ENCODE peak calls at places on chromosome 10, in seven cellular contexts. L is heart left ventricle, F is brain microvascular endothelial cell, E is heart right ventricle, Q is WTC11, I is GM10248, T is activated B cell treated with CpG ODN at 0.5 μM for 24 hours. S is an unnamed sample.

GRCh38 chr10:14397069-14397468 is 66.3 kb upstream of the FRMD4A start:
- DNase-seq in L (peak), F (peak), E (peak), Q (no peak), I (no peak), T (no peak), S (peak)

GRCh38 chr10:28155726-28156125 is 147.1 kb downstream of the MPP7 start:
- DNase-seq in L (no peak), F (no peak), E (no peak), Q (no peak), I (no peak), T (no peak), S (no peak)

GRCh38 chr10:132961-133898 is 2.0 kb upstream of the ZMYND11 start:
- DNase-seq in L (no peak), F (peak), E (no peak), Q (no peak), I (no peak), T (no peak), S (no peak)

GRCh38 chr10:23419657-23420319 is 19.1 kb upstream of the OTUD1 start:
- DNase-seq in L (no peak), F (no peak), E (no peak), Q (no peak), I (no peak), T (no peak), S (no peak)

GRCh38 chr10:124625831-124626238 is 118.3 kb downstream of the FAM53B start:
- DNase-seq in L (peak), F (no peak), E (peak), Q (no peak), I (no peak), T (no peak), S (peak)

GRCh38 chr10:46523881-46524470 is 32.5 kb downstream of the GPRIN2 start:
- DNase-seq in L (peak), F (peak), E (no peak), Q (no peak), I (no peak), T (no peak), S (no peak)

GRCh38 chr10:103548581-103549348 is 55.3 kb downstream of the NEURL1 start:
- DNase-seq in L (no peak), F (no peak), E (no peak), Q (peak), I (no peak), T (no peak), S (no peak)

GRCh38 chr10:78301891-78302738 is 268.5 kb downstream of the RPS24 start:
- DNase-seq in L (no peak), F (no peak), E (no peak), Q (no peak), I (no peak), T (no peak), S (peak)

GRCh38 chr10:99395750-99396445 is 34.5 kb downstream of the GOT1 start:
- DNase-seq in L (no peak), F (peak), E (no peak), Q (no peak), I (no peak), T (no peak), S (peak)

GRCh38 chr10:69124558-69125121 is 662 bp downstream of the VPS26A start:
- DNase-seq in L (peak), F (peak), E (peak), Q (peak), I (peak), T (peak), S (no peak)

GRCh38 chr10:123999956-124000615 is 93.3 kb downstream of the CHST15 start:
- DNase-seq in L (no peak), F (no peak), E (no peak), Q (no peak), I (peak), T (no peak), S (peak)

GRCh38 chr10:74306227-74306982 is 155.4 kb downstream of the ADK start:
- DNase-seq in L (no peak), F (peak), E (no peak), Q (no peak), I (no peak), T (no peak), S (no peak)

GRCh38 chr10:72756674-72757385 is 64.9 kb downstream of the MCU start:
- DNase-seq in L (no peak), F (peak), E (no peak), Q (peak), I (no peak), T (no peak), S (no peak)

GRCh38 chr10:112435013-112435619 is 11.6 kb downstream of the ZDHHC6 start:
- DNase-seq in L (no peak), F (no peak), E (no peak), Q (no peak), I (no peak), T (no peak), S (no peak)

GRCh38 chr10:28241766-28242399 is 61.0 kb downstream of the MPP7 start:
- DNase-seq in L (no peak), F (peak), E (peak), Q (peak), I (peak), T (no peak), S (no peak)

GRCh38 chr10:95429639-95430038 is 131.5 kb downstream of the SORBS1 start:
- DNase-seq in L (no peak), F (no peak), E (no peak), Q (no peak), I (no peak), T (no peak), S (no peak)

GRCh38 chr10:47415520-47416304 is 31.6 kb upstream of the ZNF488 start:
- DNase-seq in L (no peak), F (no peak), E (no peak), Q (no peak), I (no peak), T (no peak), S (peak)

GRCh38 chr10:23384364-23384763 is 39.8 kb upstream of the C10orf67 start:
- DNase-seq in L (no peak), F (peak), E (no peak), Q (no peak), I (no peak), T (no peak), S (no peak)

GRCh38 chr10:78578929-78579328 is 489.8 kb upstream of the ZMIZ1 start:
- DNase-seq in L (no peak), F (peak), E (no peak), Q (no peak), I (no peak), T (no peak), S (no peak)

GRCh38 chr10:3776796-3777571 is 8.0 kb downstream of the KLF6 start:
- DNase-seq in L (peak), F (peak), E (peak), Q (no peak), I (no peak), T (no peak), S (no peak)
- TF ChIP-seq CTCF in L (no peak), F (no peak), E (no peak), Q (no peak), I (no peak), T (no peak), S (no peak)

GRCh38 chr10:16518822-16519221 is 2.9 kb downstream of the C1QL3 start:
- DNase-seq in L (no peak), F (no peak), E (no peak), Q (no peak), I (no peak), T (no peak), S (no peak)

GRCh38 chr10:16519908-16520861 is 1.5 kb downstream of the C1QL3 start:
- DNase-seq in L (no peak), F (no peak), E (no peak), Q (peak), I (peak), T (no peak), S (no peak)

GRCh38 chr10:16521311-16522016 is at the start of gene C1QL3:
- DNase-seq in L (no peak), F (no peak), E (no peak), Q (peak), I (peak), T (no peak), S (no peak)

GRCh38 chr10:16519250-16519907 is 2.3 kb downstream of the C1QL3 start:
- DNase-seq in L (no peak), F (no peak), E (no peak), Q (peak), I (peak), T (no peak), S (no peak)

GRCh38 chr10:16520900-16521299 is 779 bp downstream of the C1QL3 start:
- DNase-seq in L (peak), F (no peak), E (no peak), Q (peak), I (peak), T (peak), S (no peak)
- TF ChIP-seq CTCF in L (no peak), F (peak), E (peak), Q (no peak), I (peak), T (no peak), S (peak)

DNA sequence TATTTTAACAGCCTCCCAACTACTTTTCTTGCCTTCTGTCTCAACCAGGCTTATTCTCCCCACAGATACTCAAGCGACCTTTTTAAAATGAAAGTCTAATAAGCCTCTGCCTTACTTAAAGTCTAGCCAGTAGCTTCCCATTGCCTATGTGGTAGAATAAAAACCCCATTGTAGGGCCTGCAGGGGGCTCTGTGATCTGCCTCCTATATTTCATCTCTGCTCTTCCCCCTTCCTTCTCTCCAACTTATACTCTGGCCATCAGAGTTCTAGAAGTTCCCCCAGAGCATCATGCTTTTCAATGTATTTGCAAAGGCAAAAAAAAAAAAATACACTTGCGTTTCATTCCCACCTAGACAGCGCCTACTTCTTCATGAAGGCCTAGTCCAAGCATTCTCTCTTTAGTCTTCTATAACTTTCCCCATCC is 167.7 kb upstream of the ADO start:
- DNase-seq in L (no peak), F (no peak), E (no peak), Q (no peak), I (no peak), T (no peak), S (no peak)
- TF ChIP-seq CTCF in L (no peak), F (peak), E (peak), Q (no peak), I (no peak), T (no peak), S (no peak)

GRCh38 chr10:61897671-61898434 is 3.6 kb upstream of the ARID5B start:
- DNase-seq in L (peak), F (peak), E (peak), Q (peak), I (no peak), T (no peak), S (peak)
- TF ChIP-seq CTCF in L (peak), F (peak), E (peak), Q (no peak), I (no peak), T (no peak), S (no peak)

DNA sequence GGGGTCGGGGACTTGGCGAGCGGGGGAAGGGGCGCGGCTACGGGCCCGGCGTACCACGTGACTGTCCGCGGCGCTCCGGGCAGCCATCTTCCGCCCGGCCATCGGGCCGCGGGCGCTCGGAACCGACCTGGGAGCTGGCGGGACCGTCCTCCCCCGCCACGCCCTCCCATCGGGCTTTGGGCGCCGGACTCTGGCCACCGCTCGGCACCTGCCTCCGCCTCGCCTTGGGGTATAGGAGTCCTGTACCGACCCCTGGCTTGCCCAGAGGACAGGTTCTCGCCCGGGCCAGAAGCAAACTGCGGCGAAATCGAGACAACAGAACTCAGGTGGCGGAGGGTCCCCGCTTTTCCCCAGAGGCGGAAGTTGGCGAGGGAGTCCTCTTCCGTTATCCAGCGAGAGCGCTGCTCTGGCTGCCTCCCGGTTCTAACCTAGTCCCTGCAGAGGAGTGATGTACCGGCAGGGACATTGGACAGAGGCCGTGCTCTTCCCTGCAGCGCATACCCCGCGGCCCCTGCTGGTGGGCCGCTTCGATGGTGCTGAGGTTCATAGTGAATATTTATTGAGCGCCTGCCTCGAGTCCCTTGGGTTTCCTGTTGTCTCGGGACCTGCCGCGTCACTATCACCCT is 1.2 kb upstream of the SGMS1 start:
- DNase-seq in L (peak), F (peak), E (peak), Q (peak), I (peak), T (no peak), S (peak)
- TF ChIP-seq CTCF in L (peak), F (peak), E (peak), Q (no peak), I (peak), T (no peak), S (peak)

GRCh38 chr10:118970770-118971169 is 58.7 kb upstream of the NANOS1 start:
- DNase-seq in L (no peak), F (no peak), E (no peak), Q (no peak), I (no peak), T (no peak), S (no peak)

GRCh38 chr10:118969014-118969413 is 60.5 kb upstream of the NANOS1 start:
- DNase-seq in L (no peak), F (no peak), E (no peak), Q (no peak), I (no peak), T (no peak), S (no peak)

GRCh38 chr10:118971876-118972275 is 57.6 kb upstream of the NANOS1 start:
- DNase-seq in L (no peak), F (no peak), E (no peak), Q (no peak), I (no peak), T (no peak), S (no peak)

GRCh38 chr10:118973744-118974143 is 55.8 kb upstream of the NANOS1 start:
- DNase-seq in L (no peak), F (no peak), E (no peak), Q (no peak), I (no peak), T (no peak), S (no peak)

DNA sequence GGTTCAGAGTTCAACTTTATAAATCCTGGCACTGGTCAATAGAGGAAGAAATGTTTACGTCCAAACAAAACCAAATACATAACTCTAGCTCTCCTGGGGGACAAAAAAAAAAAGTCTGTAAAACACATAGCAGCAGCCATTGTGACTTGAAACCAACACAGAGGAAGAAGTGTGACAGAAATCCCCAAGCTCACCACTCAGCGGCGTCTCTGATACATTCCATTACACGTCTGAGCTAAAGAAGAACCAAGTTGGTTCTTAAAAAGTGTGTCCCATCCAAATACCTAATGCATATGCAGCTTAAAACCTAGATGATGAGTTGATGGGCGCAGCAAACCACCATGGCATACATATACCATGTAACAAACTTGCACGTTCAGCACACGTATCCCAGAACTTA is 58.3 kb upstream of the NANOS1 start:
- DNase-seq in L (no peak), F (no peak), E (no peak), Q (no peak), I (no peak), T (no peak), S (no peak)
- TF ChIP-seq CTCF in L (no peak), F (peak), E (peak), Q (no peak), I (no peak), T (no peak), S (no peak)

DNA sequence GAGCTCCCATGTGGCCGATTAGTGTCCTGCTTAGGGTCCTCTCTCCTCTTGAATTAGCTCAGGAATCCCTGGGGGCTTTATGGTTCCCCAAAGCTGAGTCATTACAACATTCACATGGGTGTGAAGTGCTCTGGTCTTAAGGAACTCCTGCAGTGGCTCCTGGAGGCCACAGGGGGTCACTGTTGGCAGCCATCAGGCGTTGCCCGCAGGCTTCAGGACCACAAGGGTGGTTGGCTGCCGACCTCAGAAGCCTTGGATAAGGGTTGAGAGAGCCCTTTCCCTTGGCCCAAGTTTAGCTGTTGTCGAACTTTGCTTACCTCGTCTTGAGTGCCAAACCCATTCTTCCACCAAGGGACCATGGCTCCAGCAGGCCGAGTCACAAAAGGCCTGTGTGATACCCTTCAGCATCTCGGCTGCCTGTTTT is 61.7 kb downstream of the SH2D4B start:
- DNase-seq in L (peak), F (peak), E (peak), Q (peak), I (peak), T (no peak), S (no peak)
- TF ChIP-seq CTCF in L (peak), F (peak), E (peak), Q (peak), I (peak), T (no peak), S (peak)

GRCh38 chr10:33334839-33335549 is 527 bp upstream of the NRP1 start:
- DNase-seq in L (peak), F (peak), E (peak), Q (peak), I (peak), T (no peak), S (peak)
- TF ChIP-seq CTCF in L (peak), F (peak), E (peak), Q (no peak), I (no peak), T (no peak), S (peak)